ENCODE peak calls at places on chromosomes 11 and 22, in five cellular contexts. O is neuronal stem cell, D is brain microvascular endothelial cell, G is kidney epithelial cell, V is ovary. N is an unnamed sample.

GRCh38 chr11:114290503-114291239 is 5.5 kb upstream of the NNMT start:
- DNase-seq in O (no peak), D (no peak), G (no peak), V (no peak), N (no peak)

GRCh38 chr11:71979094-71979493 is 19.6 kb upstream of the IL18BP start:
- DNase-seq in O (no peak), D (no peak), G (no peak), V (no peak), N (no peak)

GRCh38 chr11:31419669-31420068 is 50.0 kb downstream of the DNAJC24 start:
- DNase-seq in O (no peak), D (no peak), G (no peak), V (no peak), N (no peak)

GRCh38 chr11:68211546-68211945 is 1.6 kb downstream of the KMT5B start:
- DNase-seq in O (no peak), D (no peak), G (no peak), V (no peak), N (peak; percentile 30)

GRCh38 chr11:36352919-36353318 is 56.8 kb downstream of the PRR5L start:
- DNase-seq in O (no peak), D (no peak), G (no peak), V (no peak), N (no peak)

GRCh38 chr11:2752923-2753322 is 53.1 kb upstream of the KCNQ1OT1 start:
- DNase-seq in O (no peak), D (no peak), G (no peak), V (no peak), N (no peak)

GRCh38 chr11:109680127-109680526 is 258.1 kb downstream of the C11orf87 start:
- DNase-seq in O (no peak), D (peak; percentile 37), G (no peak), V (no peak), N (peak; percentile 63)

GRCh38 chr22:49113758-49114157 is 713.9 kb downstream of the BRD1 start:
- DNase-seq in O (no peak), D (no peak), G (no peak), V (no peak), N (no peak)

GRCh38 chr11:61773356-61773755 is 19.0 kb downstream of the TMEM258 start:
- DNase-seq in O (no peak), D (no peak), G (no peak), V (no peak), N (no peak)

GRCh38 chr11:3667149-3668035 is 3.8 kb downstream of the CHRNA10 start:
- DNase-seq in O (no peak), D (no peak), G (no peak), V (no peak), N (no peak)

GRCh38 chr22:40042312-40042711 is 47.6 kb downstream of the FAM83F start:
- DNase-seq in O (no peak), D (no peak), G (no peak), V (no peak), N (no peak)

GRCh38 chr11:75454987-75455386 is 22.0 kb upstream of the KLHL35 start:
- DNase-seq in O (no peak), D (no peak), G (no peak), V (no peak), N (no peak)

GRCh38 chr22:21594865-21595452 is 27.4 kb downstream of the UBE2L3 start:
- DNase-seq in O (no peak), D (no peak), G (no peak), V (no peak), N (no peak)

GRCh38 chr11:1295591-1295990 is 13.8 kb downstream of the TOLLIP start:
- DNase-seq in O (no peak), D (no peak), G (no peak), V (no peak), N (no peak)

GRCh38 chr22:44335903-44336803 is 23.4 kb upstream of the SHISAL1 start:
- DNase-seq in O (no peak), D (no peak), G (no peak), V (no peak), N (peak; percentile 48)

GRCh38 chr11:67354314-67355022 is 1.1 kb upstream of the POLD4 start:
- DNase-seq in O (no peak), D (peak; percentile 97), G (peak; percentile 90), V (peak; percentile 85), N (peak; percentile 87)

GRCh38 chr11:12266943-12267342 is 110.4 kb upstream of the PARVA start:
- DNase-seq in O (no peak), D (no peak), G (no peak), V (no peak), N (no peak)

GRCh38 chr11:66015094-66015881 is 3.5 kb downstream of the CST6 start:
- DNase-seq in O (no peak), D (no peak), G (no peak), V (no peak), N (no peak)

GRCh38 chr11:2270322-2271076 is at the start of gene ASCL2:
- DNase-seq in O (no peak), D (no peak), G (no peak), V (no peak), N (peak; percentile 21)

GRCh38 chr11:119709638-119710346 is 19.2 kb downstream of the NECTIN1 start:
- DNase-seq in O (peak; percentile 91), D (peak; percentile 70), G (peak; percentile 45), V (peak; percentile 30), N (no peak)

GRCh38 chr11:81995907-81996306 is 737.8 kb downstream of the FAM181B start:
- DNase-seq in O (no peak), D (no peak), G (no peak), V (no peak), N (no peak)

GRCh38 chr22:23184100-23184763 is 3.9 kb downstream of the BCR start:
- DNase-seq in O (no peak), D (no peak), G (no peak), V (no peak), N (no peak)

GRCh38 chr22:23180893-23181762 is 819 bp downstream of the BCR start:
- DNase-seq in O (no peak), D (no peak), G (no peak), V (no peak), N (peak; percentile 43)

GRCh38 chr22:23183107-23183698 is 2.9 kb downstream of the BCR start:
- DNase-seq in O (peak; percentile 74), D (peak; percentile 43), G (no peak), V (peak; percentile 51), N (peak; percentile 63)

GRCh38 chr22:23181763-23182288 is 1.5 kb downstream of the BCR start:
- DNase-seq in O (no peak), D (no peak), G (no peak), V (no peak), N (peak; percentile 9)

DNA sequence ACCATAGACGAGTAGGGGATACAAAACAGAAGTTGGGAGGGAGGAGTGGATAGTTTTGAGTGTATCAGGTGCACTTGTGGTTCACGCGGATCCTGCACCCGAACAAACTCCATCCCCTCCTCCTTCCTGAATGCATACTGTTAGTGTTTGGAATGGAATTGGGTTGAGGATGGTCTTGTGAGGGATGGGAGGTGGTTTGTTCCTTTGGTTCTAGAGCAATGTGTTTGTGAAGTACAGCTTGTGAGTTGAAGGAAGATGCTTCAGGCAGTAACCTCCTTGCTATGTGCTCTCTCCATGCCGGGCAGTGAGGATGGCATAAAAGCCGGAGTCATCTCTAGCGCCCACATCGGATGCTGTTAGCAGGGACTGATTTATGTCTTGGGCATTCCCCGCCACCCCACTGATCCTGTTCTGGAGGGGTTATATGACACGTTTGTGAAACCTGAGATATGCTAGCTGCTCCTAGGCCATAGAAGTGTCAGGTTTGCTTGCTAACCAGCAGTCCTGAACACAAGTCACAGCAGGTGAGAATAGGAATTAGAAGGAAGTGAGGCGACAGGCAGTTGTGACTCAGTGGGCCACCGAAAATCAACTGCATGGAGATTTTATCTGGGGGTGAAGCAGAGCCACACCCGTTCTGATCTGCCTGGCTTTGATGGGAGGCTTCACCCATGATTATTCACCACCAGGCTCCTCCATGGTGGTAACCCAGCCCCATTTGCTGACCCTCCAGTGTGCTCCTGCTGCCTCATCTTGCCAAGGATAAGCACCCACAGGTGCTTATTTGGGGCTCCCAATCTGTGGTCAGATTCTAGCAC is 2.2 kb downstream of the BCR start:
- DNase-seq in O (no peak), D (no peak), G (no peak), V (no peak), N (peak; percentile 80)
- H3K4me3 ChIP-seq in O (peak overlapping the region; percentile 95), D (peak overlapping the region; percentile 47), G (peak overlapping the region; percentile 76), V (peak overlapping the region; percentile 66), N (peak overlapping the region; percentile 70)

DNA sequence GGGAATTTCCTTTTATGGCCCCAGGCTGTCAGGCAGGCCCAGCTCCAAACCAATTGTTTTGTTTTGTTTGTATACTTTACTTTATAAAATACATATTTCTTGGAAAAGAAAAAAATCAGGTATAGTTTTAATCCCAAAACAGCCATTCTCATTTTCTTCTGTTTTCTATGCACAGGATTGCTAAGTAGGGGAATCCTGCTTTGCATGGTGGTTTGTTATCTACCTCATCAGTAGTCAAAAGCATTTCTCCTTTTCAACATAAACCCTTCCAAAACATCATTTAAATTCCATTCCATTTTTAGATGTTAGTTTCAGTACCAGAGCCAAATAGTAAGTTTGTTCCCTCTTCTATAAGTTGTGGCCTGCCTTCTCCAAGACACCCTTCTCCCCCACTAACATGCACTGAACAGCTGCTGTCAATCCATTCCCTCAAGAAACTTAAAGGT is 3.6 kb downstream of the ILK start:
- DNase-seq in O (no peak), D (no peak), G (no peak), V (no peak), N (no peak)
- H3K4me3 ChIP-seq in O (no peak overlapping the region), D (no peak overlapping the region), G (no peak overlapping the region), V (peak overlapping the region; percentile 14), N (no peak overlapping the region)

GRCh38 chr11:26186389-26186788 is 145.5 kb upstream of the ANO3 start:
- DNase-seq in O (no peak), D (no peak), G (no peak), V (no peak), N (peak; percentile 48)
- H3K4me3 ChIP-seq in O (no peak overlapping the region), D (no peak overlapping the region), G (no peak overlapping the region), V (no peak overlapping the region), N (no peak overlapping the region)

GRCh38 chr22:22605074-22605404 is 39.4 kb upstream of the GGTLC2 start:
- DNase-seq in O (no peak), D (no peak), G (no peak), V (no peak), N (no peak)

GRCh38 chr22:22600862-22601261 is 41.8 kb upstream of the PRAME start:
- DNase-seq in O (no peak), D (no peak), G (no peak), V (no peak), N (no peak)

GRCh38 chr22:22603470-22603947 is 40.9 kb upstream of the GGTLC2 start:
- DNase-seq in O (no peak), D (no peak), G (no peak), V (no peak), N (no peak)

GRCh38 chr22:22609271-22609670 is 35.1 kb upstream of the GGTLC2 start:
- DNase-seq in O (no peak), D (no peak), G (no peak), V (no peak), N (no peak)

DNA sequence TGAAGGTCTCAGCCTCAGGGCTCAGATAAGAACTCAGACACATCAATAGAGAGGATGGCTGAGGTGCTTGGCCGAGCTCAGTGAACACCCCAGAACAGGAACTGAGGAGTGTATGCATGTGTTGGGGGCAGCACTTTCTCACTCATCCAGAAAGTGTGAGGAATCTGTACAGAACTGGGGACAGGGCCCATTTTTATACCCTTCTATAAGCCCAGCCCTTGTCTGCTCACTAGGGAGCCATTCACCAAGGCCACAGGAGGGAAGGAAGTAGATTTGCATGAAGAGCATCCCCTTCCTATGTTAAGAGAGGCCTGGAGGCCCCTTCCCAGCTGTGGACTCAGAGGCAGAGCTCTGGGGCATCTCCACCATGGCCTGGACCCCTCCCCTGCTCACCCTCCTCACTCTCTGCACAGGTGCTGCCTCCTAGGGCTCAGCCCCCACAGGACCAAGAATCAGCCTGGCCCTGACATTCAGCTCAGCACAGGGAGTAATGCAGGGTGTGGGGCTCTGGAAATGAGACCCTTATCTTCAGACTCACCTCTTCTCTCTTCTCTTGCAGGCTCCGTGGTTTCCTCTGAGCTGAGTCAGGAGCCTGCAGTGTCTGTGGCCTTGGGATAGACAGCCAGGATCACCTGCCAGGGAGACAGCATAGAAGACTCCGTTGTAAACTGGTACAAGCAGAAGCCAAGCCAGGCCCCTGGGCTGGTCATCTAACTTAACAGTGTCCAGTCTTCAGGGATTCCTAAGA is 39.9 kb upstream of the GGTLC2 start:
- DNase-seq in O (no peak), D (no peak), G (no peak), V (no peak), N (no peak)
- H3K4me3 ChIP-seq in O (no peak overlapping the region), D (no peak overlapping the region), G (no peak overlapping the region), V (no peak overlapping the region), N (no peak overlapping the region)

N was measured in epithelial cell of esophagus.